ENCODE peak calls at places on chromosomes 6 and 20, in eight cellular contexts. C is activated B cell treated with CpG ODN at 0.5 μM for 24 hours; Y is iris pigment epithelial cell; V is GM23338; A is ELR; G is EL; Q is non-pigmented ciliary epithelial cell; L is activated CD4-positive, alpha-beta T cell treated with anti-CD3 and anti-CD28 coated beads for 48 hours. P is an unnamed sample.

GRCh38 chr6:136969930-136970329 is 47.8 kb downstream of the SLC35D3 start:
- DNase-seq in G (no peak), C (no peak), Q (no peak), V (no peak), Y (no peak), L (no peak), A (no peak), P (no peak)

GRCh38 chr6:39256294-39256693 is 27.0 kb upstream of the KCNK5 start:
- DNase-seq in G (no peak), C (no peak), Q (no peak), A (no peak), Y (no peak), L (no peak), V (peak; percentile 68), P (peak; percentile 63)

GRCh38 chr6:69279805-69280204 is 517.0 kb downstream of the LMBRD1 start:
- DNase-seq in Y (no peak), G (no peak), Q (no peak), V (peak; percentile 23), A (no peak), L (no peak), C (no peak), P (peak; percentile 58)

GRCh38 chr6:42727084-42727601 is 4.7 kb upstream of the PRPH2 start:
- DNase-seq in V (peak; percentile 30), A (peak; percentile 25), C (peak; percentile 40), Q (no peak), Y (peak; percentile 24), G (peak; percentile 41), L (peak; percentile 11), P (no peak)

GRCh38 chr6:84462697-84463096 is 235.3 kb upstream of the CEP162 start:
- DNase-seq in Y (peak; percentile 72), L (no peak), G (peak; percentile 74), Q (no peak), C (no peak), V (no peak), A (peak; percentile 62), P (no peak)

GRCh38 chr20:32823737-32824588 is 4.2 kb downstream of the MAPRE1 start:
- DNase-seq in C (no peak), A (peak; percentile 33), Q (no peak), L (no peak), V (no peak), G (peak; percentile 41), Y (peak; percentile 73), P (no peak)

GRCh38 chr6:136173519-136174507 is 76.3 kb downstream of the MTFR2 start:
- DNase-seq in Y (peak; percentile 92), A (no peak), G (no peak), Q (peak; percentile 28), C (no peak), L (peak; percentile 12), V (no peak), P (no peak)

GRCh38 chr6:167746377-167747151 is 80.1 kb upstream of the AFDN start:
- DNase-seq in V (no peak), G (no peak), Y (no peak), Q (no peak), L (no peak), C (no peak), A (no peak), P (peak; percentile 30)

P was measured in endodermal cell.